ENCODE peak calls at places on chromosomes 13 and 19, in eight cellular contexts. One of them, this sample, is unnamed.

GRCh38 chr19:30070198-30070969 is 128.3 kb downstream of the URI1 start:
- DNase-seq in neural progenitor cell: peak; percentile 95
- DNase-seq in cardiac muscle cell: no peak
- DNase-seq in GM06990: no peak
- DNase-seq in lung: no peak
- DNase-seq in GM23338: no peak
- DNase-seq in suprapubic skin: peak; percentile 44
- DNase-seq in lower lobe of right lung: no peak
- DNase-seq in this sample: no peak

GRCh38 chr13:99191900-99192399 is 8.7 kb upstream of the UBAC2 start:
- DNase-seq in lower lobe of right lung: no peak
- DNase-seq in suprapubic skin: no peak
- DNase-seq in GM06990: no peak
- DNase-seq in GM23338: no peak
- DNase-seq in cardiac muscle cell: no peak
- DNase-seq in neural progenitor cell: peak; percentile 16
- DNase-seq in lung: no peak
- DNase-seq in this sample: no peak

GRCh38 chr13:113919761-113920160 is 54.1 kb downstream of the C13orf46 start:
- DNase-seq in cardiac muscle cell: no peak
- DNase-seq in GM23338: no peak
- DNase-seq in lower lobe of right lung: no peak
- DNase-seq in neural progenitor cell: no peak
- DNase-seq in GM06990: no peak
- DNase-seq in lung: no peak
- DNase-seq in suprapubic skin: peak; percentile 36
- DNase-seq in this sample: no peak

GRCh38 chr13:33119886-33120543 is 103.8 kb downstream of the KL start:
- DNase-seq in lower lobe of right lung: no peak
- DNase-seq in GM06990: no peak
- DNase-seq in lung: no peak
- DNase-seq in suprapubic skin: no peak
- DNase-seq in neural progenitor cell: no peak
- DNase-seq in cardiac muscle cell: no peak
- DNase-seq in GM23338: no peak
- DNase-seq in this sample: no peak

GRCh38 chr19:53659292-53659691 is 27.5 kb downstream of the DPRX start:
- DNase-seq in lower lobe of right lung: no peak
- DNase-seq in GM23338: peak; percentile 94
- DNase-seq in lung: no peak
- DNase-seq in neural progenitor cell: peak; percentile 80
- DNase-seq in suprapubic skin: no peak
- DNase-seq in GM06990: no peak
- DNase-seq in cardiac muscle cell: peak; percentile 85
- DNase-seq in this sample: no peak

GRCh38 chr19:38691938-38692457 is 44.5 kb downstream of the ACTN4 start:
- DNase-seq in GM23338: no peak
- DNase-seq in lower lobe of right lung: peak; percentile 71
- DNase-seq in GM06990: no peak
- DNase-seq in lung: peak; percentile 55
- DNase-seq in cardiac muscle cell: no peak
- DNase-seq in neural progenitor cell: no peak
- DNase-seq in suprapubic skin: no peak
- DNase-seq in this sample: peak; percentile 85

GRCh38 chr13:66879971-66880370 is 350.2 kb downstream of the PCDH9 start:
- DNase-seq in GM23338: no peak
- DNase-seq in GM06990: no peak
- DNase-seq in cardiac muscle cell: no peak
- DNase-seq in lower lobe of right lung: no peak
- DNase-seq in suprapubic skin: no peak
- DNase-seq in neural progenitor cell: no peak
- DNase-seq in lung: no peak
- DNase-seq in this sample: no peak

GRCh38 chr13:27918918-27919255 is 913 bp upstream of the PDX1 start:
- DNase-seq in lower lobe of right lung: no peak
- DNase-seq in GM23338: peak; percentile 17
- DNase-seq in neural progenitor cell: no peak
- DNase-seq in cardiac muscle cell: no peak
- DNase-seq in GM06990: no peak
- DNase-seq in suprapubic skin: no peak
- DNase-seq in lung: no peak
- DNase-seq in this sample: no peak

GRCh38 chr19:19276386-19276785 is 3.3 kb upstream of the TM6SF2 start:
- DNase-seq in lower lobe of right lung: no peak
- DNase-seq in GM06990: no peak
- DNase-seq in lung: no peak
- DNase-seq in cardiac muscle cell: no peak
- DNase-seq in neural progenitor cell: no peak
- DNase-seq in suprapubic skin: no peak
- DNase-seq in GM23338: no peak
- DNase-seq in this sample: no peak

GRCh38 chr19:19488041-19488874 is 27.1 kb downstream of the TSSK6 start:
- DNase-seq in cardiac muscle cell: peak; percentile 42
- DNase-seq in lower lobe of right lung: no peak
- DNase-seq in suprapubic skin: peak; percentile 70
- DNase-seq in GM23338: peak; percentile 45
- DNase-seq in GM06990: no peak
- DNase-seq in lung: no peak
- DNase-seq in neural progenitor cell: peak; percentile 24
- DNase-seq in this sample: no peak

GRCh38 chr19:31639306-31639705 is 290.1 kb upstream of the TSHZ3 start:
- DNase-seq in GM06990: no peak
- DNase-seq in neural progenitor cell: no peak
- DNase-seq in suprapubic skin: no peak
- DNase-seq in cardiac muscle cell: no peak
- DNase-seq in lung: no peak
- DNase-seq in GM23338: no peak
- DNase-seq in lower lobe of right lung: no peak
- DNase-seq in this sample: no peak

GRCh38 chr19:38202504-38202903 is 21.5 kb downstream of the DPF1 start:
- DNase-seq in suprapubic skin: no peak
- DNase-seq in neural progenitor cell: no peak
- DNase-seq in lung: no peak
- DNase-seq in cardiac muscle cell: no peak
- DNase-seq in lower lobe of right lung: no peak
- DNase-seq in GM06990: no peak
- DNase-seq in GM23338: no peak
- DNase-seq in this sample: no peak

GRCh38 chr13:37361608-37362007 is 237.0 kb downstream of the POSTN start:
- DNase-seq in lung: no peak
- DNase-seq in neural progenitor cell: no peak
- DNase-seq in GM06990: no peak
- DNase-seq in suprapubic skin: no peak
- DNase-seq in GM23338: no peak
- DNase-seq in cardiac muscle cell: no peak
- DNase-seq in lower lobe of right lung: no peak
- DNase-seq in this sample: no peak

GRCh38 chr13:73754727-73755292 is 379.4 kb downstream of the KLF12 start:
- DNase-seq in suprapubic skin: no peak
- DNase-seq in GM06990: no peak
- DNase-seq in lung: no peak
- DNase-seq in GM23338: peak; percentile 81
- DNase-seq in cardiac muscle cell: peak; percentile 69
- DNase-seq in lower lobe of right lung: no peak
- DNase-seq in neural progenitor cell: peak; percentile 64
- DNase-seq in this sample: no peak

GRCh38 chr19:36120092-36120983 is 5.1 kb downstream of the TBCB start:
- DNase-seq in cardiac muscle cell: no peak
- DNase-seq in suprapubic skin: no peak
- DNase-seq in GM06990: no peak
- DNase-seq in neural progenitor cell: no peak
- DNase-seq in lower lobe of right lung: no peak
- DNase-seq in lung: no peak
- DNase-seq in GM23338: no peak
- DNase-seq in this sample: no peak

GRCh38 chr19:50432221-50432626 is 468 bp upstream of the MYBPC2 start:
- DNase-seq in GM23338: peak; percentile 69
- DNase-seq in lower lobe of right lung: no peak
- DNase-seq in cardiac muscle cell: peak; percentile 60
- DNase-seq in suprapubic skin: no peak
- DNase-seq in lung: no peak
- DNase-seq in GM06990: no peak
- DNase-seq in neural progenitor cell: peak; percentile 83
- DNase-seq in this sample: no peak

GRCh38 chr19:21505459-21506393 is at the start of gene ZNF429:
- DNase-seq in GM06990: peak; percentile 84
- DNase-seq in GM23338: peak; percentile 99
- DNase-seq in lung: peak; percentile 95
- DNase-seq in cardiac muscle cell: peak; percentile 98
- DNase-seq in suprapubic skin: peak; percentile 96
- DNase-seq in lower lobe of right lung: peak; percentile 94
- DNase-seq in neural progenitor cell: peak; percentile 97
- DNase-seq in this sample: peak; percentile 94
- TF ChIP-seq CTCF in GM06990: no peak
- TF ChIP-seq CTCF in GM23338: peak; percentile 19
- TF ChIP-seq CTCF in lung: no peak
- TF ChIP-seq CTCF in cardiac muscle cell: no peak
- TF ChIP-seq CTCF in suprapubic skin: no peak
- TF ChIP-seq CTCF in lower lobe of right lung: no peak
- TF ChIP-seq CTCF in neural progenitor cell: no peak
- TF ChIP-seq CTCF in this sample: no peak

DNA sequence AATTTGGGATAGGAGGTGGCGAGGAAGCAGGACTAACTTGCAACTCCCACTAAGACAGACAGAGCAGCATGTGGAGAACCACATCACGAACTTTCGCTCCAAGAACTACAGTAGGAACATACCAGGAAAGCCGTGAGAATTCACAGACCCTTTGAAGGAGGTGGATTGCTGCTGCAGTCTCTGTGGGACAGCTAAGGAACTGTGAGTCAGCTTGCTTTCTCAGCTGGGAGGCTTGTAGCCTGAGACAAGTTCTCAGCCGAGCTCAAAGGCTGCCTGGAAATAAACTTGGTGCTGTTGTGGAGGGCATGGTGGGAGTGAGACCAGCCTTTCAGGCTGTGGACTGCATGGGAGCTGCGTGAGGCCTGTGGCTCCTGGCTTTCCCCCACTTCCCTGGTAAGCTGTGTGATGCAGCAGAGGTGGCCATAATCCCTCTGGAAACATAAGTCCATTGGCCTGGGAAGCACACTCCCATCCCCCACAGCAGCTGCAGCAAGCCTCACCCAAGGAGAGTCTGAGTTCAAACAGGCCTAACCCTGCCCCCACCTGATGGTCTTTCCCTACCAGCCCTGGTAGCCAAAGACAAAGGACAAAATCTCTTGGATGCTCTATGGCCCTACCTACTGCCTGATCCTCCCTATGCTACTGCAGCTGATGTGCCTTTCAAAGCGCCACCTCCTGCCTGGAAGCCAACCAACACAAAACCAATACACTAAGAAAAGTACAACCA is 441.1 kb upstream of the HTR2A start:
- DNase-seq in lung: no peak
- DNase-seq in GM06990: no peak
- DNase-seq in neural progenitor cell: peak; percentile 20
- DNase-seq in cardiac muscle cell: peak; percentile 1
- DNase-seq in suprapubic skin: no peak
- DNase-seq in lower lobe of right lung: no peak
- DNase-seq in GM23338: peak; percentile 28
- DNase-seq in this sample: no peak
- H3K4me3 ChIP-seq in lung: no peak overlapping the region
- H3K4me3 ChIP-seq in GM06990: no peak overlapping the region
- H3K4me3 ChIP-seq in neural progenitor cell: no peak overlapping the region
- H3K4me3 ChIP-seq in cardiac muscle cell: no peak overlapping the region
- H3K4me3 ChIP-seq in suprapubic skin: no peak overlapping the region
- H3K4me3 ChIP-seq in lower lobe of right lung: no peak overlapping the region
- H3K4me3 ChIP-seq in GM23338: no peak overlapping the region
- H3K4me3 ChIP-seq in this sample: no peak overlapping the region

DNA sequence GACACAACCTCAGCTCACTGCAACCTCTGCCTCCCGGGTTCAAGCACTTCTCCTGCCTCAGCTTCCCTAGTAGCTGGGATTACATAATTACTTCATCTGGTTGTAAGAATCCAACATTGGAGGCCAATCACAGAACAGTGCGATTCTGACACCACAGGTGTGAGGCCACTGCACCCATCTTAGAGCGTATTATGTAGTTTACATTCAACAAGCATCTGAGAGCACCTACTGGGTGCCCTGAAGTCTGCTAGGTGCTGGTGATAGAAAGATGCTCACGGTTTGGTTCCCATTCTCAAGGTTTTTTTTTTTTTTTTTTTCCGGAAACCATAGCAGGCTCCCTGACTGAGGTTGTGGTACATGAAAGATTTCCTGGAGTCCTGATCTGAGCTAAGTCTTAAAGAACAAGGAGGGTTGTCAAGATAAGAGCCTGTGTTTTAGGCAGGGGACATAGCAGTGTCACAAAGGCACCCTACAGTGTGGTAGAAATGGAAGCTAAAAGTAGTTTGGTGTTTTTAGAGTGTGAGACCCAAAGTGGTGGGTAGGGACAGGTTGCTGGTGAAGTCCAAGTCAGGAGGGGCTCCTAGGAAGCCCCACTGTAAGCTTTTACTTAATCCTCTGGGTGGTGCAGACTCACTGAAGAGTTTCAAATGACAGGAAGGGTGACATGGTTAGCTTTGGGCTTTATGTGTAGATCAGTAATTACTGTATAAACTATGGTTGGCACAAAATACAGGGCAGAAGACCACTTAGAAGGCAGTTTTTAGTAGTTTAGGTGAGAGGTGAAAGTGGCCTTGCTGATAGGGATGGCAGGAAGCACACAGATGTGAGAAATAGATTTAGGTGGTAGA is 15.2 kb downstream of the SAE1 start:
- DNase-seq in cardiac muscle cell: no peak
- DNase-seq in neural progenitor cell: no peak
- DNase-seq in suprapubic skin: no peak
- DNase-seq in lower lobe of right lung: no peak
- DNase-seq in GM23338: no peak
- DNase-seq in lung: no peak
- DNase-seq in GM06990: no peak
- DNase-seq in this sample: no peak
- H3K36me3 ChIP-seq in cardiac muscle cell: peaks cover 25% of the 10 kb centered on the region
- H3K36me3 ChIP-seq in neural progenitor cell: peaks cover 19% of the 10 kb centered on the region
- H3K36me3 ChIP-seq in suprapubic skin: peaks cover 58% of the 10 kb centered on the region
- H3K36me3 ChIP-seq in lower lobe of right lung: peaks cover 67% of the 10 kb centered on the region
- H3K36me3 ChIP-seq in GM23338: peaks cover 51% of the 10 kb centered on the region
- H3K36me3 ChIP-seq in lung: peaks cover 32% of the 10 kb centered on the region
- H3K36me3 ChIP-seq in GM06990: peaks cover 23% of the 10 kb centered on the region
- H3K36me3 ChIP-seq in this sample: peaks cover 36% of the 10 kb centered on the region

GRCh38 chr19:33289261-33289660 is 13.1 kb downstream of the CEBPA start:
- DNase-seq in neural progenitor cell: no peak
- DNase-seq in GM23338: no peak
- DNase-seq in GM06990: no peak
- DNase-seq in cardiac muscle cell: no peak
- DNase-seq in lung: no peak
- DNase-seq in lower lobe of right lung: no peak
- DNase-seq in suprapubic skin: no peak
- DNase-seq in this sample: no peak

GRCh38 chr19:33290082-33290815 is 12.1 kb downstream of the CEBPA start:
- DNase-seq in lung: no peak
- DNase-seq in lower lobe of right lung: peak; percentile 59
- DNase-seq in GM06990: no peak
- DNase-seq in suprapubic skin: no peak
- DNase-seq in neural progenitor cell: no peak
- DNase-seq in cardiac muscle cell: no peak
- DNase-seq in GM23338: no peak
- DNase-seq in this sample: no peak

GRCh38 chr19:33286899-33287298 is 15.4 kb downstream of the CEBPA start:
- DNase-seq in cardiac muscle cell: no peak
- DNase-seq in GM23338: no peak
- DNase-seq in lower lobe of right lung: no peak
- DNase-seq in suprapubic skin: no peak
- DNase-seq in lung: no peak
- DNase-seq in neural progenitor cell: no peak
- DNase-seq in GM06990: no peak
- DNase-seq in this sample: no peak

GRCh38 chr19:33287438-33287837 is 14.9 kb downstream of the CEBPA start:
- DNase-seq in suprapubic skin: no peak
- DNase-seq in lung: no peak
- DNase-seq in neural progenitor cell: no peak
- DNase-seq in lower lobe of right lung: peak; percentile 35
- DNase-seq in cardiac muscle cell: no peak
- DNase-seq in GM06990: no peak
- DNase-seq in GM23338: no peak
- DNase-seq in this sample: no peak

GRCh38 chr19:33288666-33289065 is 13.7 kb downstream of the CEBPA start:
- DNase-seq in neural progenitor cell: no peak
- DNase-seq in cardiac muscle cell: no peak
- DNase-seq in lower lobe of right lung: no peak
- DNase-seq in lung: no peak
- DNase-seq in GM23338: no peak
- DNase-seq in GM06990: no peak
- DNase-seq in suprapubic skin: no peak
- DNase-seq in this sample: no peak
- TF ChIP-seq CTCF in neural progenitor cell: no peak
- TF ChIP-seq CTCF in cardiac muscle cell: no peak
- TF ChIP-seq CTCF in lower lobe of right lung: no peak
- TF ChIP-seq CTCF in lung: no peak
- TF ChIP-seq CTCF in GM23338: no peak
- TF ChIP-seq CTCF in GM06990: no peak
- TF ChIP-seq CTCF in suprapubic skin: no peak
- TF ChIP-seq CTCF in this sample: no peak